ENCODE peak calls at places on chromosomes 4 and X, in seven cellular contexts. One of them, this sample, is unnamed.

GRCh38 chrX:47091149-47091775 is 13.0 kb downstream of the RGN start:
- DNase-seq in HCT116: no peak
- DNase-seq in SK-N-SH: no peak
- DNase-seq in H1: no peak
- DNase-seq in K562: no peak
- DNase-seq in HepG2: no peak
- DNase-seq in GM12878: peak
- DNase-seq in this sample: no peak

GRCh38 chrX:145609951-145610511 is 207.6 kb upstream of the SLITRK2 start:
- DNase-seq in HCT116: no peak
- DNase-seq in SK-N-SH: no peak
- DNase-seq in H1: no peak
- DNase-seq in K562: no peak
- DNase-seq in HepG2: no peak
- DNase-seq in GM12878: no peak
- DNase-seq in this sample: no peak

GRCh38 chr4:127501103-127501502 is 131.7 kb upstream of the INTU start:
- DNase-seq in HCT116: no peak
- DNase-seq in SK-N-SH: no peak
- DNase-seq in H1: no peak
- DNase-seq in K562: no peak
- DNase-seq in HepG2: no peak
- DNase-seq in GM12878: no peak
- DNase-seq in this sample: no peak

GRCh38 chr4:1653776-1654175 is 30.3 kb downstream of the FAM53A start:
- DNase-seq in HCT116: no peak
- DNase-seq in SK-N-SH: no peak
- DNase-seq in H1: no peak
- DNase-seq in K562: no peak
- DNase-seq in HepG2: no peak
- DNase-seq in GM12878: no peak
- DNase-seq in this sample: no peak

GRCh38 chr4:124997907-124998306 is 285.4 kb upstream of the ANKRD50 start:
- DNase-seq in HCT116: no peak
- DNase-seq in SK-N-SH: no peak
- DNase-seq in H1: no peak
- DNase-seq in K562: no peak
- DNase-seq in HepG2: no peak
- DNase-seq in GM12878: no peak
- DNase-seq in this sample: no peak

GRCh38 chr4:86181585-86181984 is 178.3 kb downstream of the MAPK10 start:
- DNase-seq in HCT116: no peak
- DNase-seq in SK-N-SH: no peak
- DNase-seq in H1: no peak
- DNase-seq in K562: no peak
- DNase-seq in HepG2: no peak
- DNase-seq in GM12878: no peak
- DNase-seq in this sample: no peak

GRCh38 chrX:135003876-135004623 is 13.3 kb downstream of the SMIM10 start:
- DNase-seq in HCT116: peak
- DNase-seq in SK-N-SH: peak
- DNase-seq in H1: peak
- DNase-seq in K562: peak
- DNase-seq in HepG2: peak
- DNase-seq in GM12878: peak
- DNase-seq in this sample: peak

GRCh38 chrX:110032534-110033161 is 29.7 kb downstream of the TMEM164 start:
- DNase-seq in HCT116: no peak
- DNase-seq in SK-N-SH: no peak
- DNase-seq in H1: no peak
- DNase-seq in K562: no peak
- DNase-seq in HepG2: no peak
- DNase-seq in GM12878: no peak
- DNase-seq in this sample: no peak

GRCh38 chr4:183335369-183335940 is 13.2 kb upstream of the CLDN24 start:
- DNase-seq in HCT116: peak
- DNase-seq in SK-N-SH: no peak
- DNase-seq in H1: no peak
- DNase-seq in K562: no peak
- DNase-seq in HepG2: peak
- DNase-seq in GM12878: no peak
- DNase-seq in this sample: no peak

GRCh38 chr4:65353098-65353497 is 317.2 kb downstream of the EPHA5 start:
- DNase-seq in HCT116: no peak
- DNase-seq in SK-N-SH: no peak
- DNase-seq in H1: no peak
- DNase-seq in K562: no peak
- DNase-seq in HepG2: no peak
- DNase-seq in GM12878: no peak
- DNase-seq in this sample: no peak

GRCh38 chr4:54085284-54085683 is 14.7 kb upstream of the GSX2 start:
- DNase-seq in HCT116: no peak
- DNase-seq in SK-N-SH: no peak
- DNase-seq in H1: no peak
- DNase-seq in K562: no peak
- DNase-seq in HepG2: peak
- DNase-seq in GM12878: no peak
- DNase-seq in this sample: peak
- TF ChIP-seq JUND in HCT116: no peak
- TF ChIP-seq JUND in SK-N-SH: no peak
- TF ChIP-seq JUND in H1: no peak
- TF ChIP-seq JUND in K562: no peak
- TF ChIP-seq JUND in HepG2: no peak
- TF ChIP-seq JUND in GM12878: no peak
- TF ChIP-seq JUND in this sample: no peak

DNA sequence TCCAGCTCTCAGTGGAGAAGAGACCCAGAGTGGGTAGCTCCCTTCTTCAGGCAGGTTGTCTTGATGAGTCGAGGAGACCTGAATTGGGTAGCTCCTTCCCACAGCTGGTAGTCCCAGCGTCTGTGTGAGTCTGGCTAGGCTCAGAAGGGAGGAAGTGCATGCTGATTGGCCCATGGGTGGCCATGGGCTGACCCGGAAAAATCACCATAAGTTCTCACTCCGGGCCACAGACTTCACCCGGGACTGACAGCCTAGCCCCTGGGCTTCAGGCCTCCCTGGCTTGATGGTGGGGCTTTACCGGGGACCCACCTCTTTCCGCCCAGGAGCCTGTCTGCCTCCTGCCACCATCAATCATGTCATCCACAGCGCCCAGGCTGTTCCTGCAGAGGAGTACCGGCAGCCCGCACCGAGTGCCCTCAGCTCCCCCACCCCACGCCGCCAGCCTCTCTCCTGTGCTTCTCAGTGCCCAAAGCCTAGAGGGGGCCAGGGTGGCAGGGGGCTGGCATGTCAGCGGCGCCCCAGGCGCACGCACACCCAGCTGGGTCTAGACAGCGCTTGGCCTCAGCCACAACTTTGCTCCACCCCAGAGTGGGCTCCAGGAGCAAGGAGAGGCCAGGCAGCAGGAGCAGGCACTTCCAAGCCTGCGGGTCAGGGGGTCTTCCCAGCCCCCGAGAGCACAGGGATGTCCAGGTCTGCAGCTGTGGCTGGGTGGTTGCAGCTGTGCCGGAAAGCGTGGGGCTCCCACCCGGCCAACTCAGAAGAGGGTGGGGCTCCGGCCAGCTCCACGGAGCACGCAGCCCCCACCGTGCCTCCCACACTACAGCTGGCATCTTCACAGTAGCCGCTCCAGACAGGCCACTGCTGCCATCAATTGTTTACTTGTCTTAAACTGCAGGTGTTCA is 16.1 kb upstream of the SAT1 start:
- DNase-seq in HCT116: no peak
- DNase-seq in SK-N-SH: peak
- DNase-seq in H1: no peak
- DNase-seq in K562: no peak
- DNase-seq in HepG2: no peak
- DNase-seq in GM12878: no peak
- DNase-seq in this sample: no peak
- TF ChIP-seq JUND in HCT116: no peak
- TF ChIP-seq JUND in SK-N-SH: no peak
- TF ChIP-seq JUND in H1: no peak
- TF ChIP-seq JUND in K562: no peak
- TF ChIP-seq JUND in HepG2: no peak
- TF ChIP-seq JUND in GM12878: no peak
- TF ChIP-seq JUND in this sample: no peak

GRCh38 chr4:100189820-100190642 is at the start of gene DDIT4L:
- DNase-seq in HCT116: peak
- DNase-seq in SK-N-SH: peak
- DNase-seq in H1: peak
- DNase-seq in K562: peak
- DNase-seq in HepG2: no peak
- DNase-seq in GM12878: no peak
- DNase-seq in this sample: no peak
- TF ChIP-seq JUND in HCT116: no peak
- TF ChIP-seq JUND in SK-N-SH: no peak
- TF ChIP-seq JUND in H1: no peak
- TF ChIP-seq JUND in K562: no peak
- TF ChIP-seq JUND in HepG2: no peak
- TF ChIP-seq JUND in GM12878: no peak
- TF ChIP-seq JUND in this sample: no peak

DNA sequence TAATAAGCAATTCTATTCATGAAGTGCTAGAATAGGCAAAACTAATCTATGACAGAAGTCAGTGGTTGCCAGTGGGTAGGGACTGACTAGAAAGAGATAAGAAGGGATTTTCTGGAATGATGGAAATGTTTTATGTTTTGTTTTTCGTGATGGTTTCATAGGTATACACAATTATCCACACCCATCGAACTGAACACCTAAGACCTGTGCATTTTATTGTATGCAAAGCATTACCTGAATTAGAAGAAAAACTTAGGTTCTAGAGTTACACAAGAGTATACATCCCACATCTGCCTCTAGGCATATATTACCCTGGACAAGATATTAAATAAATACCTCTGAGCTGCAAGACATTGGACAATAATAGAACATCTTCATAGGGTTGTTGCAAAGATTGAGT is 205.2 kb downstream of the SOWAHB start:
- DNase-seq in HCT116: no peak
- DNase-seq in SK-N-SH: no peak
- DNase-seq in H1: no peak
- DNase-seq in K562: no peak
- DNase-seq in HepG2: no peak
- DNase-seq in GM12878: no peak
- DNase-seq in this sample: no peak
- TF ChIP-seq JUND in HCT116: no peak
- TF ChIP-seq JUND in SK-N-SH: no peak
- TF ChIP-seq JUND in H1: no peak
- TF ChIP-seq JUND in K562: no peak
- TF ChIP-seq JUND in HepG2: no peak
- TF ChIP-seq JUND in GM12878: no peak
- TF ChIP-seq JUND in this sample: no peak

DNA sequence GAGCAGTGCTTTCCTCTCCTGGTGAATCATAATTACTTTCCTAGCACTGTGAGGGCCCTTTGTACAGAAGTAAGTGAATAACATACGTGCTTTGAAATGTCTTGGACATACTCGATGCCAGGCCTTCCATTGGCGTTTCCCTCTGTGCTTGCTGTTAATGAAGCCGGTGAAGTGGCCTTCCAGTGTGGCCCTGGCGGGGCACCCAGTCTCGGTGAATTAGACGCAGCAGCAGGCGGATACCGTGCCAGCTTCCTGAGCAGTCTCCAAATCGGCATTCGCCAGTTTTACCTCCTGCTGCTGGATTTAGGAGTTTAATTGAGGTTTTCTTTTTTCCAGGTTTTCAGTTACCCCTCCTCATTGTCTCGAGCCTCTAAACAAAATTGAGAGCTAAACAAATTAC is 132.3 kb downstream of the HMX1 start:
- DNase-seq in HCT116: no peak
- DNase-seq in SK-N-SH: no peak
- DNase-seq in H1: no peak
- DNase-seq in K562: no peak
- DNase-seq in HepG2: no peak
- DNase-seq in GM12878: no peak
- DNase-seq in this sample: no peak
- TF ChIP-seq JUND in HCT116: no peak
- TF ChIP-seq JUND in SK-N-SH: no peak
- TF ChIP-seq JUND in H1: no peak
- TF ChIP-seq JUND in K562: no peak
- TF ChIP-seq JUND in HepG2: no peak
- TF ChIP-seq JUND in GM12878: no peak
- TF ChIP-seq JUND in this sample: no peak

DNA sequence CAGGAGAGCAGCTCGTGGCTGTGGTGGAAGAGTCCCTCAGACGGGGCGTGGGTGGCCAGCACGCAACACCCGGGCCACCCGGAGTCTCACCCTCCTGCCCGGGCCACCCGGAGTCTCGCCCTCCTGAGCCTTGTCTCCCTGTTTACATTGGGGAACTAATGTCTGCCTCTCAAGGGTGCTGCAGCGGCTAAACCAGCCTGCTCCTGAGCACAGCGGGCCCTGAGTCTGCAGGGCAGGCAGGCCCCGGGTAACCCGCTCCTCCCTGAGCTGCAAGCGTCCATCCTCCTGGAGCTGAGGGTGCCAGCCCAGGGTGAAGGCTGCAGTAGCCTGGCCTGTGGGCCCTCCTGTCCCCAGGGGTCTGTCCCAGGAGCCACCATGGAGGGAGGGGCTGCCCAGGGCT is 3.0 kb downstream of the PDE6B start:
- DNase-seq in HCT116: no peak
- DNase-seq in SK-N-SH: no peak
- DNase-seq in H1: no peak
- DNase-seq in K562: no peak
- DNase-seq in HepG2: no peak
- DNase-seq in GM12878: no peak
- DNase-seq in this sample: no peak
- TF ChIP-seq JUND in HCT116: no peak
- TF ChIP-seq JUND in SK-N-SH: no peak
- TF ChIP-seq JUND in H1: no peak
- TF ChIP-seq JUND in K562: no peak
- TF ChIP-seq JUND in HepG2: no peak
- TF ChIP-seq JUND in GM12878: no peak
- TF ChIP-seq JUND in this sample: no peak

DNA sequence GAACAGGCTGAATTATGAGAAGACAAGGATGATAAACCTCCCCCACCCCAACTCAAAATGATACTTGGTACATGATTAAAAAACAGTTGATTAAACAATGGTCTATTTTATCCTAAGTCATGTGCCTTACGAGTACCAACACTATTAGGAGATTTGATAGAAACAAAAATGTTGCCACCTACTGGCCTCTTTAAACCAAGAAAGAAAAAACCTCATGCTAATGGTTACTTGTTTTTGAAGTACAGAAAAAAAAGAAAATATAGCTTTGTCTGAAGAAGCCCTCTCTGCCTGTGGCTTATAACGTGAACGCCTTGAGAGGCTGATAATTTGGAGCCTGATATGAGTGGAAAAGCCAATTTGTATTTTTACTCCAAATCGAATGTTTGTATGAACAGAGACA is 538.2 kb downstream of the DMD start:
- DNase-seq in HCT116: no peak
- DNase-seq in SK-N-SH: no peak
- DNase-seq in H1: no peak
- DNase-seq in K562: no peak
- DNase-seq in HepG2: peak
- DNase-seq in GM12878: no peak
- DNase-seq in this sample: peak
- TF ChIP-seq JUND in HCT116: no peak
- TF ChIP-seq JUND in SK-N-SH: no peak
- TF ChIP-seq JUND in H1: no peak
- TF ChIP-seq JUND in K562: no peak
- TF ChIP-seq JUND in HepG2: no peak
- TF ChIP-seq JUND in GM12878: no peak
- TF ChIP-seq JUND in this sample: no peak